ENCODE peak calls at places on chromosomes 6 and 20, in eight cellular contexts. S is A549, V is esophagus muscularis mucosa, W is ovary, Z is HepG2, R is GM12878, P is transverse colon, X is stomach. E is an unnamed sample.
A peak's percentile ranks its signal among the peaks of the same experiment; 100 is the strongest.

GRCh38 chr6:156423829-156424228 is 353.3 kb upstream of the ARID1B start:
- DNase-seq in S (no peak), X (no peak), P (no peak), W (no peak), R (no peak), Z (no peak), V (peak; percentile 86), E (no peak)

GRCh38 chr20:57499676-57500075 is 25.3 kb downstream of the CTCFL start:
- DNase-seq in Z (no peak), X (no peak), P (no peak), R (no peak), W (no peak), V (no peak), S (no peak), E (no peak)

GRCh38 chr20:52783769-52784168 is 188.4 kb upstream of the TSHZ2 start:
- DNase-seq in V (no peak), X (no peak), Z (peak; percentile 30), P (no peak), W (no peak), S (peak; percentile 24), R (no peak), E (no peak)

GRCh38 chr6:99458319-99458718 is 33.2 kb upstream of the PNISR start:
- DNase-seq in R (no peak), V (no peak), P (no peak), X (no peak), S (peak; percentile 58), W (no peak), Z (peak; percentile 47), E (no peak)

GRCh38 chr6:149325648-149326236 is 8.2 kb downstream of the TAB2 start:
- DNase-seq in Z (no peak), V (no peak), P (no peak), R (no peak), S (no peak), X (no peak), W (no peak), E (no peak)

GRCh38 chr6:4413073-4413472 is 277.7 kb upstream of the ECI2 start:
- DNase-seq in S (no peak), R (no peak), V (peak; percentile 66), Z (no peak), X (no peak), W (no peak), P (no peak), E (no peak)

GRCh38 chr20:13098720-13099355 is 90.1 kb downstream of the SPTLC3 start:
- DNase-seq in P (no peak), Z (peak; percentile 47), W (no peak), S (no peak), X (no peak), R (no peak), V (no peak), E (no peak)

GRCh38 chr6:37486440-37486839 is 13.3 kb downstream of the CCDC167 start:
- DNase-seq in V (no peak), P (no peak), R (no peak), X (no peak), Z (no peak), W (no peak), S (no peak), E (no peak)

GRCh38 chr6:37698264-37699137 is 818 bp upstream of the MDGA1 start:
- DNase-seq in Z (no peak), R (no peak), X (peak; percentile 59), W (peak; percentile 51), P (peak; percentile 33), S (peak; percentile 58), V (no peak), E (no peak)

GRCh38 chr6:146896960-146897701 is 298.4 kb downstream of the ADGB start:
- DNase-seq in Z (no peak), S (no peak), V (no peak), X (no peak), P (no peak), R (no peak), W (no peak), E (no peak)

GRCh38 chr6:142300758-142301251 is 1.0 kb upstream of the ADGRG6 start:
- DNase-seq in S (peak; percentile 86), P (peak; percentile 25), W (no peak), X (peak; percentile 80), V (no peak), R (no peak), Z (peak; percentile 52), E (no peak)

GRCh38 chr6:5030596-5031136 is 26.8 kb upstream of the RPP40 start:
- DNase-seq in S (peak; percentile 84), P (peak; percentile 85), V (no peak), X (peak; percentile 75), R (peak; percentile 57), W (peak; percentile 70), Z (peak; percentile 87), E (no peak)

GRCh38 chr20:3473944-3474343 is 3.1 kb downstream of the ATRN start:
- DNase-seq in V (no peak), P (no peak), Z (no peak), R (no peak), S (no peak), X (no peak), W (no peak), E (no peak)

GRCh38 chr6:164014716-164015484 is 600.4 kb downstream of the QKI start:
- DNase-seq in X (no peak), R (no peak), P (no peak), V (no peak), S (no peak), Z (no peak), W (no peak), E (no peak)

GRCh38 chr6:5996701-5997419 is 9.9 kb downstream of the NRN1 start:
- DNase-seq in P (no peak), R (no peak), W (no peak), Z (no peak), X (no peak), S (no peak), V (no peak), E (no peak)

GRCh38 chr6:26577720-26578072 is 19.1 kb upstream of the ABT1 start:
- DNase-seq in X (no peak), Z (no peak), S (no peak), V (no peak), W (no peak), P (no peak), R (no peak), E (no peak)

GRCh38 chr6:144007779-144008500 is at the start of gene PLAGL1:
- DNase-seq in X (peak; percentile 68), V (no peak), R (no peak), S (peak; percentile 50), P (peak; percentile 69), W (peak; percentile 57), Z (peak; percentile 4), E (peak; percentile 59)

GRCh38 chr20:7959484-7959883 is 19.2 kb upstream of the HAO1 start:
- DNase-seq in W (no peak), S (no peak), V (no peak), X (no peak), P (no peak), Z (no peak), R (no peak), E (peak; percentile 43)

GRCh38 chr6:35489995-35490791 is 6.7 kb downstream of the TEAD3 start:
- DNase-seq in X (no peak), S (no peak), P (peak; percentile 81), R (no peak), W (peak; percentile 92), V (no peak), Z (no peak), E (peak; percentile 50)

GRCh38 chr6:49052901-49053300 is 410.2 kb downstream of the MMUT start:
- DNase-seq in S (no peak), X (no peak), P (no peak), R (no peak), W (no peak), V (no peak), Z (no peak), E (no peak)

GRCh38 chr6:49050606-49051005 is 412.4 kb downstream of the MMUT start:
- DNase-seq in V (no peak), X (no peak), S (no peak), Z (no peak), R (no peak), P (no peak), W (no peak), E (no peak)

GRCh38 chr6:49054311-49054710 is 408.7 kb downstream of the MMUT start:
- DNase-seq in W (no peak), V (no peak), Z (no peak), R (no peak), X (no peak), S (no peak), P (no peak), E (no peak)
- TF ChIP-seq CTCF in W (no peak), V (no peak), Z (no peak), R (no peak), X (no peak), S (no peak), P (no peak), E (no peak)

DNA sequence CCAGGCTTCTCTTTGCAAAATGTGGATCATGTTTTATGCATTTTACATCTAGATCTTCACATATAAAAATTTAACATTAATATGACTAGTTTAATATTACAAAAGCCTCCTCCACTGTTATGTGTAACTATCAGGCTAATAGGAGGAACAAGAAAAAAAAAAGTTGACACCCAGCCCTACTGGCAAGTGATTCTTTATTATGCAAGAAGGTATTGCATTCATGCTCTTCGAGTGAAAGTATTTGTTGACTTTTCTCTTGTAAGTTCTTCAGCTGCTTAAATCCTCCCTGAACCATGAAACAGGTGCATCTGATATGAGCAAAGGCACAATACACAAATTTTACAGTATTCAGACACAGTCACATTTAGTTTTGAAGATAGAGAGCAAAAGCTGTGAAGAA is 718 bp upstream of the HLA-DQB2 start:
- DNase-seq in S (no peak), Z (no peak), P (no peak), W (no peak), R (no peak), V (no peak), X (no peak), E (no peak)
- TF ChIP-seq EP300 in S (no peak), Z (no peak), P (no peak), W (no peak), R (no peak), V (no peak), X (no peak), E (no peak)

GRCh38 chr6:31531771-31532643 is 3.2 kb downstream of the MCCD1 start:
- DNase-seq in P (no peak), S (no peak), Z (no peak), W (no peak), V (no peak), X (no peak), R (no peak), E (no peak)
- TF ChIP-seq CTCF in P (no peak), S (no peak), Z (no peak), W (no peak), V (no peak), X (no peak), R (no peak), E (no peak)

GRCh38 chr20:60808003-60808402 is 444.1 kb upstream of the CDH4 start:
- DNase-seq in X (no peak), Z (no peak), V (peak; percentile 50), W (no peak), R (no peak), S (no peak), P (no peak), E (peak; percentile 27)

GRCh38 chr20:60804918-60805631 is 447.0 kb upstream of the CDH4 start:
- DNase-seq in V (no peak), R (no peak), X (no peak), P (no peak), W (no peak), S (no peak), Z (no peak), E (no peak)

GRCh38 chr20:60803335-60804070 is 448.6 kb upstream of the CDH4 start:
- DNase-seq in S (no peak), Z (no peak), W (no peak), V (no peak), X (no peak), R (no peak), P (no peak), E (no peak)

GRCh38 chr20:60806824-60807223 is 445.2 kb upstream of the CDH4 start:
- DNase-seq in W (no peak), Z (no peak), X (no peak), V (no peak), S (no peak), R (no peak), P (no peak), E (no peak)

GRCh38 chr20:60804240-60804917 is 447.7 kb upstream of the CDH4 start:
- DNase-seq in R (no peak), X (no peak), P (no peak), Z (no peak), W (no peak), S (no peak), V (no peak), E (no peak)
- TF ChIP-seq EP300 in R (no peak), X (no peak), P (no peak), Z (no peak), W (no peak), S (no peak), V (no peak), E (no peak)

E was measured in upper lobe of left lung.